ENCODE peak calls at places on chromosome 15, in seven cellular contexts. One of them, this sample, is unnamed.
A peak's percentile ranks its signal among the peaks of the same experiment; 100 is the strongest.

GRCh38 chr15:55250392-55250791 is 39.2 kb downstream of the RAB27A start:
- DNase-seq in upper lobe of left lung: no peak
- DNase-seq in endothelial cell of umbilical vein: no peak
- DNase-seq in spleen: no peak
- DNase-seq in GM12878: no peak
- DNase-seq in sigmoid colon: no peak
- DNase-seq in suprapubic skin: no peak
- DNase-seq in this sample: peak; percentile 42

GRCh38 chr15:75369897-75370581 is 1.6 kb upstream of the MAN2C1 start:
- DNase-seq in sigmoid colon: no peak
- DNase-seq in suprapubic skin: no peak
- DNase-seq in GM12878: no peak
- DNase-seq in spleen: no peak
- DNase-seq in endothelial cell of umbilical vein: no peak
- DNase-seq in upper lobe of left lung: no peak
- DNase-seq in this sample: no peak

GRCh38 chr15:37921527-37922385 is 12.7 kb upstream of the TMCO5A start:
- DNase-seq in suprapubic skin: no peak
- DNase-seq in spleen: no peak
- DNase-seq in endothelial cell of umbilical vein: no peak
- DNase-seq in sigmoid colon: no peak
- DNase-seq in upper lobe of left lung: no peak
- DNase-seq in GM12878: no peak
- DNase-seq in this sample: no peak

GRCh38 chr15:81166949-81167816 is 29.5 kb upstream of the IL16 start:
- DNase-seq in suprapubic skin: no peak
- DNase-seq in spleen: no peak
- DNase-seq in GM12878: no peak
- DNase-seq in upper lobe of left lung: no peak
- DNase-seq in endothelial cell of umbilical vein: no peak
- DNase-seq in sigmoid colon: no peak
- DNase-seq in this sample: no peak

GRCh38 chr15:35038655-35039534 is 46.2 kb downstream of the NANOGP8 start:
- DNase-seq in suprapubic skin: no peak
- DNase-seq in spleen: no peak
- DNase-seq in GM12878: no peak
- DNase-seq in sigmoid colon: no peak
- DNase-seq in upper lobe of left lung: no peak
- DNase-seq in endothelial cell of umbilical vein: no peak
- DNase-seq in this sample: no peak

GRCh38 chr15:80507638-80508316 is 103.6 kb downstream of the ARNT2 start:
- DNase-seq in sigmoid colon: peak; percentile 77
- DNase-seq in suprapubic skin: no peak
- DNase-seq in spleen: no peak
- DNase-seq in upper lobe of left lung: no peak
- DNase-seq in GM12878: no peak
- DNase-seq in endothelial cell of umbilical vein: no peak
- DNase-seq in this sample: no peak

GRCh38 chr15:44832068-44832467 is 95.7 kb downstream of the TRIM69 start:
- DNase-seq in upper lobe of left lung: no peak
- DNase-seq in spleen: no peak
- DNase-seq in GM12878: no peak
- DNase-seq in suprapubic skin: no peak
- DNase-seq in sigmoid colon: no peak
- DNase-seq in endothelial cell of umbilical vein: no peak
- DNase-seq in this sample: no peak

GRCh38 chr15:81809543-81809942 is 236.3 kb downstream of the MEX3B start:
- DNase-seq in suprapubic skin: no peak
- DNase-seq in upper lobe of left lung: no peak
- DNase-seq in spleen: no peak
- DNase-seq in GM12878: no peak
- DNase-seq in sigmoid colon: no peak
- DNase-seq in endothelial cell of umbilical vein: peak; percentile 15
- DNase-seq in this sample: no peak

GRCh38 chr15:33860749-33861148 is 107.5 kb upstream of the CHRM5 start:
- DNase-seq in GM12878: no peak
- DNase-seq in suprapubic skin: no peak
- DNase-seq in spleen: no peak
- DNase-seq in sigmoid colon: no peak
- DNase-seq in endothelial cell of umbilical vein: peak; percentile 6
- DNase-seq in upper lobe of left lung: no peak
- DNase-seq in this sample: no peak

GRCh38 chr15:65409284-65409631 is 13.5 kb downstream of the IGDCC4 start:
- DNase-seq in spleen: no peak
- DNase-seq in sigmoid colon: no peak
- DNase-seq in GM12878: no peak
- DNase-seq in endothelial cell of umbilical vein: no peak
- DNase-seq in upper lobe of left lung: no peak
- DNase-seq in suprapubic skin: no peak
- DNase-seq in this sample: no peak

GRCh38 chr15:74340139-74340538 is 27.3 kb downstream of the CYP11A1 start:
- DNase-seq in sigmoid colon: peak; percentile 61
- DNase-seq in spleen: peak; percentile 37
- DNase-seq in endothelial cell of umbilical vein: no peak
- DNase-seq in GM12878: no peak
- DNase-seq in suprapubic skin: no peak
- DNase-seq in upper lobe of left lung: no peak
- DNase-seq in this sample: no peak

GRCh38 chr15:36358094-36358961 is 221.1 kb upstream of the CDIN1 start:
- DNase-seq in endothelial cell of umbilical vein: peak; percentile 20
- DNase-seq in spleen: no peak
- DNase-seq in suprapubic skin: no peak
- DNase-seq in GM12878: no peak
- DNase-seq in upper lobe of left lung: no peak
- DNase-seq in sigmoid colon: no peak
- DNase-seq in this sample: no peak

GRCh38 chr15:41501191-41501917 is 7.7 kb downstream of the ITPKA start:
- DNase-seq in spleen: peak; percentile 83
- DNase-seq in upper lobe of left lung: peak; percentile 87
- DNase-seq in sigmoid colon: no peak
- DNase-seq in suprapubic skin: no peak
- DNase-seq in endothelial cell of umbilical vein: peak; percentile 46
- DNase-seq in GM12878: no peak
- DNase-seq in this sample: no peak

GRCh38 chr15:80778964-80779657 is at the start of gene CEMIP:
- DNase-seq in spleen: peak; percentile 85
- DNase-seq in upper lobe of left lung: peak; percentile 96
- DNase-seq in endothelial cell of umbilical vein: peak; percentile 72
- DNase-seq in GM12878: no peak
- DNase-seq in suprapubic skin: no peak
- DNase-seq in sigmoid colon: peak; percentile 85
- DNase-seq in this sample: peak; percentile 82

GRCh38 chr15:95162967-95163531 is 931.7 kb downstream of the MCTP2 start:
- DNase-seq in upper lobe of left lung: no peak
- DNase-seq in GM12878: no peak
- DNase-seq in endothelial cell of umbilical vein: peak; percentile 47
- DNase-seq in spleen: no peak
- DNase-seq in suprapubic skin: peak; percentile 84
- DNase-seq in sigmoid colon: peak; percentile 70
- DNase-seq in this sample: no peak

GRCh38 chr15:43268111-43269105 is 1.7 kb upstream of the TGM5 start:
- DNase-seq in GM12878: no peak
- DNase-seq in sigmoid colon: no peak
- DNase-seq in upper lobe of left lung: no peak
- DNase-seq in endothelial cell of umbilical vein: no peak
- DNase-seq in spleen: no peak
- DNase-seq in suprapubic skin: no peak
- DNase-seq in this sample: no peak

GRCh38 chr15:56244237-56244810 is 645 bp upstream of the RFX7 start:
- DNase-seq in sigmoid colon: peak; percentile 69
- DNase-seq in suprapubic skin: peak; percentile 77
- DNase-seq in endothelial cell of umbilical vein: peak; percentile 65
- DNase-seq in spleen: peak; percentile 79
- DNase-seq in upper lobe of left lung: no peak
- DNase-seq in GM12878: no peak
- DNase-seq in this sample: peak; percentile 59

GRCh38 chr15:29071193-29071906 is 185.6 kb downstream of the APBA2 start:
- DNase-seq in endothelial cell of umbilical vein: no peak
- DNase-seq in suprapubic skin: no peak
- DNase-seq in spleen: peak; percentile 46
- DNase-seq in GM12878: no peak
- DNase-seq in sigmoid colon: peak; percentile 41
- DNase-seq in upper lobe of left lung: no peak
- DNase-seq in this sample: no peak

GRCh38 chr15:78618064-78618463 is 2.7 kb downstream of the CHRNA3 start:
- DNase-seq in GM12878: no peak
- DNase-seq in sigmoid colon: no peak
- DNase-seq in upper lobe of left lung: no peak
- DNase-seq in spleen: no peak
- DNase-seq in endothelial cell of umbilical vein: no peak
- DNase-seq in suprapubic skin: peak; percentile 47
- DNase-seq in this sample: no peak

GRCh38 chr15:100140527-100141303 is 201.1 kb downstream of the ADAMTS17 start:
- DNase-seq in endothelial cell of umbilical vein: no peak
- DNase-seq in sigmoid colon: no peak
- DNase-seq in GM12878: no peak
- DNase-seq in upper lobe of left lung: no peak
- DNase-seq in spleen: no peak
- DNase-seq in suprapubic skin: no peak
- DNase-seq in this sample: no peak

GRCh38 chr15:43911235-43911661 is 84.4 kb downstream of the WDR76 start:
- DNase-seq in GM12878: no peak
- DNase-seq in suprapubic skin: no peak
- DNase-seq in endothelial cell of umbilical vein: peak; percentile 91
- DNase-seq in upper lobe of left lung: no peak
- DNase-seq in sigmoid colon: no peak
- DNase-seq in spleen: no peak
- DNase-seq in this sample: no peak

GRCh38 chr15:28026764-28027713 is 72.1 kb downstream of the OCA2 start:
- DNase-seq in sigmoid colon: no peak
- DNase-seq in endothelial cell of umbilical vein: no peak
- DNase-seq in suprapubic skin: no peak
- DNase-seq in upper lobe of left lung: peak; percentile 51
- DNase-seq in spleen: no peak
- DNase-seq in GM12878: no peak
- DNase-seq in this sample: no peak

GRCh38 chr15:92898988-92899909 is 875 bp upstream of the CHD2 start:
- DNase-seq in sigmoid colon: no peak
- DNase-seq in spleen: no peak
- DNase-seq in GM12878: no peak
- DNase-seq in upper lobe of left lung: no peak
- DNase-seq in endothelial cell of umbilical vein: no peak
- DNase-seq in suprapubic skin: no peak
- DNase-seq in this sample: peak; percentile 1
- TF ChIP-seq POLR2A in sigmoid colon: no peak
- TF ChIP-seq POLR2A in spleen: no peak
- TF ChIP-seq POLR2A in GM12878: no peak
- TF ChIP-seq POLR2A in upper lobe of left lung: no peak
- TF ChIP-seq POLR2A in endothelial cell of umbilical vein: no peak
- TF ChIP-seq POLR2A in suprapubic skin: no peak
- TF ChIP-seq POLR2A in this sample: no peak

GRCh38 chr15:51814616-51815015 is 14.8 kb upstream of the TMOD3 start:
- DNase-seq in upper lobe of left lung: no peak
- DNase-seq in spleen: no peak
- DNase-seq in GM12878: no peak
- DNase-seq in sigmoid colon: no peak
- DNase-seq in suprapubic skin: no peak
- DNase-seq in endothelial cell of umbilical vein: no peak
- DNase-seq in this sample: no peak

GRCh38 chr15:51816615-51817014 is 12.8 kb upstream of the TMOD3 start:
- DNase-seq in GM12878: no peak
- DNase-seq in suprapubic skin: no peak
- DNase-seq in spleen: no peak
- DNase-seq in upper lobe of left lung: no peak
- DNase-seq in endothelial cell of umbilical vein: peak; percentile 55
- DNase-seq in sigmoid colon: no peak
- DNase-seq in this sample: no peak

GRCh38 chr15:51812598-51812997 is 16.9 kb upstream of the TMOD3 start:
- DNase-seq in spleen: no peak
- DNase-seq in upper lobe of left lung: no peak
- DNase-seq in endothelial cell of umbilical vein: no peak
- DNase-seq in sigmoid colon: no peak
- DNase-seq in GM12878: no peak
- DNase-seq in suprapubic skin: no peak
- DNase-seq in this sample: no peak

DNA sequence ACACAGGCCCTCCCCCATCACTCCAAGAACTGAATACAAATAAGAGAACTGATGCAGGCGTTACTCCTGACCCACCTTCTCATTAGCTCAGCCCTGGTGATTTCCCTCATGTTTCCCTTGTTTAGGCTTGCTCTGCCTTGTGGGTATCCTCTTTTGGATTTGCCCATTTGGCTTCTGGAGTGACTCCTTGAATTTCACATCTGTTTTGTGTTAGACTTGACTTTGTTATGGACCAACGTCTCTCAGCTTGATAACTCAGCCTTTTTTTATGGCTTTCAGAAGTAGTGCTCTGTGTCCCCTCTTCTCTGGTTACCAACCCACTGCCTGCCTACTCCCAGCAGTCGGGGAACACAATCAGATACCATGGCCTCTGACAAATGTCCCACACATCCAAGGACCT is 11.3 kb upstream of the TMOD3 start:
- DNase-seq in endothelial cell of umbilical vein: no peak
- DNase-seq in upper lobe of left lung: no peak
- DNase-seq in sigmoid colon: no peak
- DNase-seq in GM12878: no peak
- DNase-seq in suprapubic skin: no peak
- DNase-seq in spleen: no peak
- DNase-seq in this sample: no peak
- TF ChIP-seq POLR2AphosphoS5 in endothelial cell of umbilical vein: no peak
- TF ChIP-seq POLR2AphosphoS5 in upper lobe of left lung: no peak
- TF ChIP-seq POLR2AphosphoS5 in sigmoid colon: no peak
- TF ChIP-seq POLR2AphosphoS5 in GM12878: no peak
- TF ChIP-seq POLR2AphosphoS5 in suprapubic skin: no peak
- TF ChIP-seq POLR2AphosphoS5 in spleen: no peak
- TF ChIP-seq POLR2AphosphoS5 in this sample: no peak

DNA sequence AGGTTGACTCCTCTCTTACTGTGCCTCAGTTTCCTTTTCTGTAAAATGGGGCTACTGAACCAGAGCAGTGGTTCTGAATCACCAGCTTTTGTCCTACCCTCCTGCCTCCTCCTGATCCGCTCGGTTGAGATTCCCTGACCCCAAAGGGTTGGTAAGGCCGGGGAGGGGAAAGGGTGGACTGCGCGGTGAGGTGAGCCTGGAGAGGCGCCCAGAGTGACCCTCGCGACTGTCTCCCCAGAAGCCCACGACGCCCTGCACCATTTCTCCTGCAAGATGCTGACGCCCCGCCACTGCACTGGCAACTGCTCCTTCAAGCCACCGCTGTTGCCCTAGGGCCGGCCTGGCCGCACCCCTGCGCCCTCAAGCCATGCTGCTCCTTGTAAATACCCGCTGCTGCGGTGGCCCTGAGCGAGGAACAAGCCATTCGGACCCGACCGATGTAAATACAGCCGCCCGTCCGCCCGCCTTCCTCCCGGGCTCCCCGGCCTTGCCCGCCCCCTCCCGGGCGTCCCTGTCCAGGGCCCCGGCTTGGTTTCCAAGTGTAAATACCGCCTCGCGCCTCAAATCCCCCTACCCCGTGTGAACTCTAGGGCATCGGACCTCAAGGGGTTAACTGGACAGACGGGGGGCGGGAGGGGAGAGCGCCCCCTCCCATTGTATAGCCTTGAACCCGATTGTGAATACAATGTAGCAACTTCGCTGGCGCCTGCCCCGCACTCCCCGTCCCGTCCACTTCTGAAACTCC is 6.2 kb downstream of the RNU6-1 start:
- DNase-seq in endothelial cell of umbilical vein: peak; percentile 47
- DNase-seq in spleen: peak; percentile 87
- DNase-seq in sigmoid colon: peak; percentile 59
- DNase-seq in upper lobe of left lung: peak; percentile 86
- DNase-seq in suprapubic skin: no peak
- DNase-seq in GM12878: no peak
- DNase-seq in this sample: no peak
- TF ChIP-seq CTCF in endothelial cell of umbilical vein: peak; percentile 42
- TF ChIP-seq CTCF in spleen: no peak
- TF ChIP-seq CTCF in sigmoid colon: no peak
- TF ChIP-seq CTCF in upper lobe of left lung: peak; percentile 59
- TF ChIP-seq CTCF in suprapubic skin: peak; percentile 35
- TF ChIP-seq CTCF in GM12878: peak; percentile 76
- TF ChIP-seq CTCF in this sample: peak; percentile 28

GRCh38 chr15:93203036-93203435 is 114.0 kb upstream of the RGMA start:
- DNase-seq in suprapubic skin: no peak
- DNase-seq in upper lobe of left lung: no peak
- DNase-seq in sigmoid colon: no peak
- DNase-seq in GM12878: no peak
- DNase-seq in endothelial cell of umbilical vein: no peak
- DNase-seq in spleen: no peak
- DNase-seq in this sample: no peak
- TF ChIP-seq POLR2A in suprapubic skin: no peak
- TF ChIP-seq POLR2A in upper lobe of left lung: no peak
- TF ChIP-seq POLR2A in sigmoid colon: no peak
- TF ChIP-seq POLR2A in GM12878: no peak
- TF ChIP-seq POLR2A in endothelial cell of umbilical vein: no peak
- TF ChIP-seq POLR2A in spleen: no peak
- TF ChIP-seq POLR2A in this sample: no peak

This sample was measured in prostate gland.